ENCODE peak calls at places on chromosomes 5 and 9, in five cellular contexts. U is prostate gland, G is stomach, C is Panc1, F is HL-60. S is an unnamed sample.

GRCh38 chr5:141521244-141521781 is 32.4 kb downstream of the PCDHGC5 start:
- DNase-seq in U (no peak), G (no peak), C (peak), F (peak), S (no peak)

GRCh38 chr9:137074657-137075274 is 2.6 kb upstream of the UAP1L1 start:
- DNase-seq in U (no peak), G (no peak), C (no peak), F (no peak), S (peak)

GRCh38 chr5:147234098-147234824 is 565 bp upstream of the STK32A start:
- DNase-seq in U (no peak), G (no peak), C (no peak), F (no peak), S (no peak)

GRCh38 chr9:95880011-95880690 is 4.7 kb downstream of the ERCC6L2 start:
- DNase-seq in U (no peak), G (no peak), C (no peak), F (no peak), S (no peak)

GRCh38 chr5:38738898-38739743 is 106.7 kb upstream of the OSMR start:
- DNase-seq in U (no peak), G (no peak), C (no peak), F (no peak), S (no peak)

GRCh38 chr9:128124873-128125574 is 2.5 kb downstream of the PTGES2 start:
- DNase-seq in U (peak), G (peak), C (no peak), F (peak), S (peak)

GRCh38 chr5:103774736-103775135 is 212.1 kb upstream of the NUDT12 start:
- DNase-seq in U (no peak), G (no peak), C (no peak), F (no peak), S (no peak)

GRCh38 chr5:87308024-87308423 is 40.3 kb downstream of the RASA1 start:
- DNase-seq in U (no peak), G (no peak), C (no peak), F (no peak), S (no peak)

GRCh38 chr5:353599-354580 is 32.4 kb downstream of the AHRR start:
- DNase-seq in U (no peak), G (no peak), C (no peak), F (no peak), S (no peak)

GRCh38 chr5:75054110-75054930 is 2.0 kb upstream of the GCNT4 start:
- DNase-seq in U (peak), G (peak), C (no peak), F (no peak), S (peak)

GRCh38 chr5:177472460-177473441 is 683 bp downstream of the DBN1 start:
- DNase-seq in U (no peak), G (peak), C (no peak), F (no peak), S (peak)

GRCh38 chr9:125959980-125960619 is 212.9 kb downstream of the PBX3 start:
- DNase-seq in U (no peak), G (no peak), C (no peak), F (no peak), S (no peak)

GRCh38 chr5:91282210-91282609 is 100.9 kb downstream of the ARRDC3 start:
- DNase-seq in U (no peak), G (no peak), C (no peak), F (no peak), S (no peak)

GRCh38 chr9:137406876-137407589 is 15.9 kb downstream of the EXD3 start:
- DNase-seq in U (peak), G (peak), C (no peak), F (peak), S (peak)

GRCh38 chr5:160230686-160231527 is 1.6 kb downstream of the FABP6 start:
- DNase-seq in U (peak), G (no peak), C (no peak), F (peak), S (no peak)

GRCh38 chr5:119629339-119629738 is at the start of gene FAM170A:
- DNase-seq in U (no peak), G (no peak), C (no peak), F (no peak), S (no peak)

GRCh38 chr9:110659891-110660541 is 8.6 kb upstream of the MUSK start:
- DNase-seq in U (no peak), G (no peak), C (no peak), F (no peak), S (no peak)

GRCh38 chr9:114805670-114806551 is at the start of gene TNFSF15:
- DNase-seq in U (peak), G (peak), C (no peak), F (peak), S (peak)

GRCh38 chr5:850511-851006 is at the start of gene ZDHHC11:
- DNase-seq in U (no peak), G (peak), C (no peak), F (no peak), S (peak)

GRCh38 chr9:111909444-111909843 is 12.8 kb downstream of the UGCG start:
- DNase-seq in U (no peak), G (no peak), C (no peak), F (no peak), S (no peak)

GRCh38 chr9:124197177-124198095 is 60.3 kb upstream of the NEK6 start:
- DNase-seq in U (no peak), G (peak), C (no peak), F (peak), S (peak)

GRCh38 chr5:40972434-40972833 is 63.1 kb downstream of the C7 start:
- DNase-seq in U (no peak), G (no peak), C (no peak), F (no peak), S (no peak)

GRCh38 chr5:141402553-141403328 is at the start of gene PCDHGA9:
- DNase-seq in U (no peak), G (no peak), C (no peak), F (no peak), S (peak)

GRCh38 chr5:158641016-158641415 is 458.7 kb downstream of the EBF1 start:
- DNase-seq in U (no peak), G (no peak), C (no peak), F (no peak), S (no peak)

GRCh38 chr9:38442473-38443096 is 18.3 kb upstream of the IGFBPL1 start:
- DNase-seq in U (no peak), G (no peak), C (no peak), F (no peak), S (no peak)

GRCh38 chr5:178388381-178389030 is 155.9 kb upstream of the PHYKPL start:
- DNase-seq in U (no peak), G (peak), C (no peak), F (peak), S (peak)

GRCh38 chr5:148595697-148596096 is 58.6 kb downstream of the HTR4 start:
- DNase-seq in U (no peak), G (no peak), C (no peak), F (no peak), S (no peak)

GRCh38 chr5:155150012-155150411 is 136.5 kb downstream of the KIF4B start:
- DNase-seq in U (no peak), G (no peak), C (no peak), F (peak), S (no peak)

GRCh38 chr5:170632985-170633234 is 129.1 kb downstream of the KCNIP1 start:
- DNase-seq in U (peak), G (peak), C (no peak), F (peak), S (peak)

GRCh38 chr5:180198208-180198607 is 10.8 kb downstream of the RASGEF1C start:
- DNase-seq in U (no peak), G (no peak), C (no peak), F (no peak), S (peak)

GRCh38 chr9:32581512-32582143 is 8.7 kb upstream of the NDUFB6 start:
- DNase-seq in U (no peak), G (no peak), C (no peak), F (no peak), S (no peak)

GRCh38 chr5:148827723-148828122 is 1.3 kb downstream of the ADRB2 start:
- DNase-seq in U (no peak), G (no peak), C (no peak), F (no peak), S (no peak)

GRCh38 chr9:21432640-21433425 is 7.4 kb upstream of the IFNA1 start:
- DNase-seq in U (no peak), G (no peak), C (no peak), F (no peak), S (no peak)

GRCh38 chr5:113489299-113489698 is 1.0 kb upstream of the MCC start:
- DNase-seq in U (peak), G (no peak), C (no peak), F (peak), S (no peak)

GRCh38 chr5:126233256-126233655 is 190.0 kb upstream of the GRAMD2B start:
- DNase-seq in U (no peak), G (no peak), C (no peak), F (no peak), S (no peak)

GRCh38 chr9:35962126-35962906 is 4.4 kb upstream of the OR2S2 start:
- DNase-seq in U (no peak), G (no peak), C (no peak), F (no peak), S (no peak)

GRCh38 chr5:169712428-169712827 is 75.4 kb downstream of the DOCK2 start:
- DNase-seq in U (no peak), G (no peak), C (no peak), F (no peak), S (no peak)

GRCh38 chr9:80410106-80410505 is 838.3 kb downstream of the TLE4 start:
- DNase-seq in U (no peak), G (no peak), C (no peak), F (no peak), S (no peak)

GRCh38 chr9:111036068-111036789 is 2.0 kb downstream of the LPAR1 start:
- DNase-seq in U (peak), G (peak), C (no peak), F (no peak), S (peak)

GRCh38 chr9:106697390-106697789 is 165.6 kb upstream of the ZNF462 start:
- DNase-seq in U (no peak), G (no peak), C (no peak), F (no peak), S (no peak)

DNA sequence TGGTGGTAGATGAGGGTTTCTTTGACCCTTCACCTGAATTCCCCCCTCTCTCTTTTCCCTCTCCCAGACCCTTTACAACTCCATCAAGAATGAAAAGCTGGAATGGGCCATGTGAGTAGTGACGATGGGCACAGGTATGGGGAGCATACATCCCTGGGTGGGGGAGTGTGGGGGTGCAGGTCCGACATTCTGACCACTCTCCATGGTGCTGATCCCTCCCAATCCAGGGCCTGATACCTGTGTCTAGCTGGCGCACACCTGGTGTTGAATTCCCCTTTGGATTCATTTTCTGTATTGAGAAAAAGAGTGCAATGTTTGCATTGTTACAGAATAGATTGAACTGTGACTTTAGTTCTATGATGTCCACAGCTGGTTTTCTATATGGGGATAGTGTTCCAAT is 40.0 kb downstream of the PSD2 start:
- DNase-seq in U (no peak), G (no peak), C (no peak), F (no peak), S (no peak)
- TF ChIP-seq POLR2AphosphoS5 in U (no peak), G (no peak), C (no peak), F (no peak), S (no peak)

DNA sequence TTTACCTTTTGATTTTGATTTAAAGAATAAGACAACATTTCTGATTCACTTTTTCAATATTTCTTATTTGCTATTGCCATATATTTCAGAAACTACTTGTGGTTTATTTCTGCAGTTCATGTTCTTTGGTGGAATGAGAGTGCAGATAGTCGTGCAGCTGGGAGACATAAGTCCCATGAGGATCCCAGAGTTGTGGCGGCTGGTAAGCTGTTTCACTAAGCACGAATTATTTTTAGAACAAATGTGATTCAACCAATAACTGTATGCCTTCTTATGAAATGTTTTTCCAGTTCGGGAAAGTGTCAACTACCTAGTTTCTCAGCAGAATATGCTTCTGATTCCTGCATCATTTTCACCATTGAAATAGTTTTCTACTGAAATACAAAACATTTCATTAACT is 8.8 kb downstream of the NIPSNAP3B start:
- DNase-seq in U (no peak), G (no peak), C (no peak), F (no peak), S (no peak)
- H3K4me3 ChIP-seq in U (no peak), G (no peak), C (no peak), F (no peak), S (no peak)

GRCh38 chr9:121277518-121278275 is 9.7 kb downstream of the GSN start:
- DNase-seq in U (no peak), G (no peak), C (no peak), F (no peak), S (no peak)
- TF ChIP-seq POLR2AphosphoS5 in U (no peak), G (no peak), C (no peak), F (no peak), S (no peak)

DNA sequence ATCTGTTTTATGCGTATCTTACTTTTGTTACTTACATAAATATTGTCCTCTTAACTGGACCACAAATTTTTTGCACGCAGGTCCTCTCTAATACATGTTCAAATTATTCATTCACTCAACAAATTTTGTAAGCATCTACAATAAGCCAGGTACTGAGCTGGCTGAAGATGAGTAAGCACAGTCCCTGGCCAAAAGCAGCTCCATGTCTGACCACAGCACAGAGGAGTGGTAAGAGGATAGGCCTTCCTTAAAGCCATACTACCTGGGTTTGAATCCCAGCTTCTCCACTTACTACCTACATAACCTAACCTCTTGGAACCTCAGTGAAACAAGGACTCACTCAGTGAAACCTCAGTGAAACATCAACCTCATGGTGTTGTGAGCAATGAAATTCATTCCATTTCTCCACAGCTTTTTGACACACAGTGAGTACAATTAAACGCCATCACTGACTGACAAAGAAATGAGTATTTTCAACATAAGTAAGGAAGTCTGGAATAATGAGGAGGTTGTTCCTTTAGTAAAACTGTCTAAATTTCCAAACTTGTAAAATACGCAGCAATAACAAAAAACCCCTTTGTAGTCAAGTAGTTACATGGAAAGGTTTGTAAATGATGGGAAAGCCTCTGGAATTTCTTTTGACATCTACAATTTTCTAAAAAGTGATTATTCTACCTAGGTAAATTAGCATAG is 15.0 kb downstream of the PTAR1 start:
- DNase-seq in U (no peak), G (no peak), C (no peak), F (no peak), S (no peak)
- H3K4me3 ChIP-seq in U (no peak), G (no peak), C (no peak), F (no peak), S (peak)

GRCh38 chr5:83026930-83027687 is 50.1 kb downstream of the TMEM167A start:
- DNase-seq in U (no peak), G (no peak), C (no peak), F (no peak), S (no peak)
- TF ChIP-seq POLR2AphosphoS5 in U (no peak), G (no peak), C (no peak), F (no peak), S (no peak)

DNA sequence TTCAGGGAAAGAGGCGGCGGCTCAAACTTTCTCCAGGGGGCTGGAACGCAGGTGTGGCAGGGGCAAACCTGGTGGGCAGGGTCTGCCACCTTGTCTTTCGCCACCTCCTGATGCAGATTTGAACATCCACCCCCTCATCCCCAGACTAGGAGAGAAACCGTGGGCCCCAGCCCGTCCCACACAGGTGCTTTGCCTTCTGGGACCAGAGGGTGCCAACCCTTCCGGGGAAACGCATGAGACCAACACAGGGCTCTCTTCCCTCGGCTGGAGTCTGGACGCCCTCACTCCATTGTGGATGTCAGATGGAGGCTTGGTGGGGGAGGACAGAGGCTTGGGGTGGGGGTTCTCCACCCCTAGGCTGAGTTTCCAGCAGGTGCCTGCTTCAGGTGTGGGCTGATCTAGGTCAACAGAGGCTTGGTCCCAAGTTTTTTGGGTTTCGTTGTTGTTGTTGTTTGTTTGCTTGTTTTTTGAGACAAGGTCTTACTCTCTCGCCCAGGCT is 9.6 kb downstream of the C9orf50 start:
- DNase-seq in U (no peak), G (no peak), C (no peak), F (no peak), S (no peak)
- H3K4me3 ChIP-seq in U (peak), G (peak), C (peak), F (no peak), S (no peak)

DNA sequence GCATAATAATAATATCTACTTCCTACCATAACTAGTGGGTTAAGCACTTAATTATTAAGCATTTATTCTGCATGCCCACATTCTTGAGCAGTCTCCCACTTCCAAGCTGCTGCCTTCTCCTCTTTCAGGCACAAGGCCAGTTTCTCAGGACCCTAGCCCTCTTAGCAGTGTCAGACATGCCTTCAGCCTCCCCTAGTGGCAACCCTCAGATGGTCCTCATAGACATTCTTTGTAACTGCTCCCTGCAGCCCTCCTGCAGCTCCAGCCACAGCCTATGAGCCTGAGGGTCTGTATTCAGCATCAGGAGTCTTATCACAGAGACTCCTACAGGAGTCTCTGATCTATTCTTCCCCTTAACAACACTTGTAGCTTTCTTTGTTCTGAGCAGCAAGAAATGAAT is 3.8 kb downstream of the IL9 start:
- DNase-seq in U (no peak), G (no peak), C (no peak), F (no peak), S (no peak)
- TF ChIP-seq POLR2AphosphoS5 in U (no peak), G (no peak), C (no peak), F (no peak), S (no peak)